ENCODE peak calls at places on chromosomes 1 and 21, in four cellular contexts. N is neural progenitor cell, O is GM23248, J is hepatocyte. K is an unnamed sample.

GRCh38 chr1:227925582-227926198 is 22.0 kb downstream of the WNT9A start:
- DNase-seq in N (no peak), O (no peak), J (no peak), K (no peak)

GRCh38 chr1:203129501-203130231 is 2.1 kb downstream of the ADORA1 start:
- DNase-seq in N (no peak), O (peak), J (no peak), K (no peak)

GRCh38 chr1:228093050-228093906 is 9.8 kb downstream of the C1orf35 start:
- DNase-seq in N (no peak), O (no peak), J (peak), K (no peak)

GRCh38 chr1:4512622-4513021 is 141.8 kb upstream of the AJAP1 start:
- DNase-seq in N (no peak), O (no peak), J (peak), K (no peak)

GRCh38 chr1:16186655-16187235 is 25.7 kb downstream of the ARHGEF19 start:
- DNase-seq in N (no peak), O (no peak), J (no peak), K (no peak)

GRCh38 chr1:111515291-111516007 is 12.0 kb upstream of the ADORA3 start:
- DNase-seq in N (no peak), O (peak), J (no peak), K (no peak)

GRCh38 chr1:26529405-26529654 is 231 bp upstream of the RPS6KA1 start:
- DNase-seq in N (no peak), O (no peak), J (no peak), K (no peak)

GRCh38 chr1:166947398-166948043 is 27.8 kb downstream of the ILDR2 start:
- DNase-seq in N (peak), O (peak), J (peak), K (no peak)

GRCh38 chr21:34803792-34804440 is 135.1 kb downstream of the CLIC6 start:
- DNase-seq in N (no peak), O (no peak), J (no peak), K (no peak)

GRCh38 chr1:145892486-145893087 is 6.9 kb upstream of the ANKRD35 start:
- DNase-seq in N (no peak), O (peak), J (peak), K (no peak)

GRCh38 chr1:14294860-14295259 is 303.6 kb upstream of the KAZN start:
- DNase-seq in N (no peak), O (no peak), J (no peak), K (no peak)

GRCh38 chr21:38756746-38757145 is 49.0 kb upstream of the ETS2 start:
- DNase-seq in N (no peak), O (peak), J (peak), K (no peak)

GRCh38 chr1:34696230-34696629 is 58.6 kb upstream of the GJB5 start:
- DNase-seq in N (no peak), O (peak), J (no peak), K (no peak)

GRCh38 chr1:17109897-17110554 is 9.2 kb downstream of the PADI2 start:
- DNase-seq in N (peak), O (no peak), J (peak), K (no peak)

GRCh38 chr1:18299441-18300338 is 181.0 kb upstream of the KLHDC7A start:
- DNase-seq in N (peak), O (peak), J (peak), K (peak)

GRCh38 chr1:61085191-61086086 is 3.1 kb downstream of the NFIA start:
- DNase-seq in N (no peak), O (no peak), J (no peak), K (no peak)

GRCh38 chr1:8247821-8248436 is 70.0 kb upstream of the SLC45A1 start:
- DNase-seq in N (no peak), O (no peak), J (peak), K (no peak)

GRCh38 chr1:235650341-235651169 is 971 bp upstream of the GNG4 start:
- DNase-seq in N (peak), O (peak), J (peak), K (no peak)

GRCh38 chr1:241688940-241689368 is 36.9 kb downstream of the WDR64 start:
- DNase-seq in N (no peak), O (no peak), J (peak), K (no peak)

GRCh38 chr21:25863747-25864146 is 129.0 kb downstream of the GABPA start:
- DNase-seq in N (no peak), O (no peak), J (no peak), K (no peak)

GRCh38 chr21:25863031-25863430 is 128.3 kb downstream of the GABPA start:
- DNase-seq in N (no peak), O (no peak), J (no peak), K (no peak)

GRCh38 chr21:25870084-25870483 is 135.3 kb downstream of the GABPA start:
- DNase-seq in N (no peak), O (no peak), J (no peak), K (no peak)

GRCh38 chr21:25862596-25862995 is 127.8 kb downstream of the GABPA start:
- DNase-seq in N (peak), O (peak), J (no peak), K (peak)

GRCh38 chr21:25867041-25867440 is 132.3 kb downstream of the GABPA start:
- DNase-seq in N (no peak), O (no peak), J (no peak), K (no peak)
- H3K27ac ChIP-seq in N (no peak), O (no peak), J (no peak), K (no peak)

GRCh38 chr1:155834296-155834926 is 22.6 kb downstream of the GON4L start:
- DNase-seq in N (peak), O (peak), J (no peak), K (no peak)
- TF ChIP-seq EZH2phosphoT487 in N (no peak), O (no peak), J (no peak), K (no peak)

GRCh38 chr1:229718177-229718576 is 92.1 kb downstream of the URB2 start:
- DNase-seq in N (no peak), O (no peak), J (no peak), K (no peak)
- H3K4me2 ChIP-seq in N (no peak), O (no peak), J (no peak), K (no peak)

DNA sequence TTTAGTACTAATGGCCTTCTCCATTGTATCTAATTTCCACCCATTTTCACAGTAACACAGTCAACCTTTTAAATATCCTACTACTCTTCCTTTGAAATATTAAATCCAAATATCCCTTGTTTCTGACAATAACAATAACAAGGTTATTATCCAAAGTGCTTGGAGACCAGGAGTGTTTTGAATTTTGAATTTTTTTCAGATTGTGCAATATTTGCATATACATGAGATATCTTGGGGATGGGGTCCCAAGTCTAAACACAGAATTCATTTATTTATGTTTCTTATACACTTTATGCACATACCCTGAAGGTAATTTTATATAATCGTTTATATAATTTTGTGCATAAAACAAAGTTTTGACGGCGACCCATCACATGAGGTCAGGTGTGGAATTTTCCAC is 17.5 kb downstream of the DMAP1 start:
- DNase-seq in N (no peak), O (no peak), J (no peak), K (no peak)
- H3K27ac ChIP-seq in N (no peak), O (no peak), J (no peak), K (no peak)

GRCh38 chr1:77762072-77762476 is 2.4 kb upstream of the USP33 start:
- DNase-seq in N (no peak), O (peak), J (peak), K (no peak)
- TF ChIP-seq EZH2phosphoT487 in N (no peak), O (no peak), J (no peak), K (no peak)

GRCh38 chr21:43015906-43016540 is 41.7 kb downstream of the PKNOX1 start:
- DNase-seq in N (no peak), O (no peak), J (no peak), K (peak)
- H3K4me2 ChIP-seq in N (no peak), O (no peak), J (no peak), K (peak)

DNA sequence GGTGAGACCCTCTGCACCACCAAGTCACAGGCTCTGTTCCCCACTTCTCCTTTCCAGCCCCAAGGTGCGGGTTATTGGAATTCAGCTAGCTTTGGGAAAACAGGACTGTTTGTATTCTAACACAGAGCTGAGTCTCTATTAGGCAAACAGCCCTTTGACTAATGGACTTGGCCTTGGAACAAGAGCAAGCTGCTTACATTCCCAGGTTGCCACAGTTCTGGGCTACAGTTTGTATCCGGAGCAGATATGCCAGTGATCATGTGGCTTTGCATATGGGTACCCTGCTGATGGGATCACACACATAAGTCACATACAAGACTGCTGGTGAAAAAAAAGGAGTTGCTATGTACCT is 110.5 kb upstream of the COA6 start:
- DNase-seq in N (no peak), O (peak), J (no peak), K (no peak)
- H3K27ac ChIP-seq in N (no peak), O (no peak), J (no peak), K (no peak)

GRCh38 chr1:56394298-56394697 is 185.1 kb downstream of the PLPP3 start:
- DNase-seq in N (no peak), O (no peak), J (no peak), K (no peak)
- TF ChIP-seq EZH2phosphoT487 in N (no peak), O (no peak), J (no peak), K (no peak)

GRCh38 chr21:36702622-36702968 is 3.7 kb downstream of the SIM2 start:
- DNase-seq in N (no peak), O (no peak), J (no peak), K (no peak)
- H3K4me2 ChIP-seq in N (no peak), O (no peak), J (no peak), K (no peak)

K was measured in OCI-LY7.